ENCODE peak calls at places on chromosome 22, in nine cellular contexts. E, G, L, V, O, Z, I, F and T are unnamed samples.

GRCh38 chr22:36386900-36387663 is 685 bp downstream of the MYH9 start:
- DNase-seq in E (no peak), G (peak; percentile 25), L (no peak), V (no peak), O (no peak), Z (peak; percentile 30), I (peak; percentile 93), F (peak; percentile 53), T (no peak)

GRCh38 chr22:44037519-44038370 is 13.6 kb downstream of the PARVB start:
- DNase-seq in E (no peak), G (peak; percentile 28), L (peak; percentile 92), V (peak; percentile 94), O (peak; percentile 86), Z (peak; percentile 85), I (no peak), F (no peak), T (peak; percentile 87)

GRCh38 chr22:43711681-43712080 is 100.4 kb downstream of the EFCAB6 start:
- DNase-seq in E (no peak), G (no peak), L (no peak), V (no peak), O (no peak), Z (no peak), I (no peak), F (no peak), T (no peak)

GRCh38 chr22:50739894-50740293 is 1.9 kb downstream of the ACR start:
- DNase-seq in E (no peak), G (no peak), L (no peak), V (no peak), O (no peak), Z (no peak), I (peak; percentile 38), F (peak; percentile 26), T (no peak)

GRCh38 chr22:29156507-29156906 is 49.2 kb upstream of the EMID1 start:
- DNase-seq in E (no peak), G (peak; percentile 44), L (no peak), V (no peak), O (no peak), Z (no peak), I (no peak), F (peak; percentile 86), T (peak; percentile 6)

GRCh38 chr22:17228725-17229126 is 9.5 kb upstream of the ADA2 start:
- DNase-seq in E (no peak), G (no peak), L (no peak), V (no peak), O (no peak), Z (no peak), I (peak; percentile 4), F (no peak), T (no peak)

GRCh38 chr22:48919851-48920589 is 907.7 kb downstream of the BRD1 start:
- DNase-seq in E (no peak), G (no peak), L (no peak), V (no peak), O (no peak), Z (no peak), I (no peak), F (no peak), T (no peak)

GRCh38 chr22:36770946-36771340 is 5.0 kb downstream of the IFT27 start:
- DNase-seq in E (no peak), G (no peak), L (no peak), V (no peak), O (no peak), Z (no peak), I (no peak), F (no peak), T (no peak)

GRCh38 chr22:26945565-26945964 is 288.2 kb downstream of the MIAT start:
- DNase-seq in E (no peak), G (no peak), L (no peak), V (no peak), O (no peak), Z (no peak), I (no peak), F (no peak), T (no peak)

GRCh38 chr22:50730013-50730891 is 7.8 kb upstream of the ACR start:
- DNase-seq in E (no peak), G (peak; percentile 8), L (no peak), V (no peak), O (no peak), Z (no peak), I (peak; percentile 66), F (no peak), T (no peak)

GRCh38 chr22:27718186-27719032 is 83.1 kb downstream of the MN1 start:
- DNase-seq in E (no peak), G (no peak), L (peak; percentile 99), V (peak; percentile 86), O (peak; percentile 69), Z (peak; percentile 78), I (peak; percentile 86), F (peak; percentile 70), T (peak; percentile 97)

GRCh38 chr22:22929381-22930221 is 42.0 kb downstream of the IGLL5 start:
- DNase-seq in E (no peak), G (no peak), L (no peak), V (no peak), O (no peak), Z (no peak), I (peak; percentile 48), F (no peak), T (no peak)

GRCh38 chr22:22930222-22930497 is 42.5 kb downstream of the IGLL5 start:
- DNase-seq in E (no peak), G (no peak), L (no peak), V (no peak), O (no peak), Z (no peak), I (no peak), F (no peak), T (no peak)

GRCh38 chr22:22932512-22932941 is 44.9 kb downstream of the IGLL5 start:
- DNase-seq in E (no peak), G (no peak), L (no peak), V (no peak), O (no peak), Z (no peak), I (peak; percentile 54), F (no peak), T (no peak)

GRCh38 chr22:22931557-22932270 is 44.1 kb downstream of the IGLL5 start:
- DNase-seq in E (no peak), G (no peak), L (no peak), V (no peak), O (no peak), Z (no peak), I (peak; percentile 53), F (no peak), T (no peak)

DNA sequence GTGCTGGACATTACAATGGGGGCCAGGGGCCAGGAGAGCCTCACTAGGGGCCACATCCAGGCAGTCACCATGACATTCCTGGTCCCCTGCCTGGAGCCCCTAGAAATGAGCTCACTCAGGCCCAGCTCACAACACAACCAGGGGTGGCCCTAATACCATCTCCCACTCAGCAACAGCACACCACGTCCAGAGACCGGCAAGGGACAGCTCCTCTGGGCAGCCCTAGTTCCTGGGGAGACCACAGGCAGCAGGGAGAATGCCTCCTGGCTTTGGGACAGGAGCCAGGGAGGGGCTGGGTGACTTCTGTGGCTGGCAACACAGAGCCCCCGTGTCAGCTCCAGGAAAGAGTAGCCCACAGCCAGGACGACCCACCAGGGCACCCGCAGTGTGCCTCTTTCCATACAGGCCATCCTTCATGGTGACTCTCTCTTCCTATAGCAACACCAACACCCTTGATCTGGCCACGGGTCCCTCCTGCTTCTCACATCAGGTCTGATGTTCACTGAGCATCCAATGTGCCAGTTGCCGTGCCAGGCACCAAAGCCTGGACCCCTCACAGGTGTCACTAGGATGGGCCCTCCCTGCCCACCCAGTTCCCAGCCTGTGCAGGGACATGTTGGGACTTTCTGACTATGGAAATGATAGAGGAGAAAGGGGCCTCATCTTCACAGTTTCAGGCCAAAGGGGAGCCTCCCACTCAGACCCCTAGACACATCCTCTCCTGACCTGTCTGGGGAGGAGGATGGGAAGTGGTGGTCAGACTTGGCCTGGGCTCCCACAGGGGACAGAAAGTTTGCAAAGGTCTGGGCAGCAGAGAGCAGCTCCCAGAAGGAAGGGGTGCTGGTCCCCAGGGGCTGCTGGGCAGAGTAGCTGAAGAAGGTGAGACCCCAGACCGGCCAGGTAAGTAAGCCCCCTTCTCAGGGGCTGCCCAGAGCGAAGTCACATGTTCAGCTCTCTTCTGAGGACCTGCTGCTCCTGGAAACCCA is 43.2 kb downstream of the IGLL5 start:
- DNase-seq in E (no peak), G (no peak), L (no peak), V (no peak), O (no peak), Z (no peak), I (peak; percentile 52), F (no peak), T (no peak)
- H3K4me3 ChIP-seq in E (no peak overlapping the region), G (no peak overlapping the region), L (no peak overlapping the region), V (no peak overlapping the region), O (no peak overlapping the region), Z (no peak overlapping the region), I (no peak overlapping the region), F (no peak overlapping the region), T (no peak overlapping the region)

GRCh38 chr22:39291501-39291900 is 27.9 kb downstream of the RPL3 start:
- DNase-seq in E (no peak), G (no peak), L (no peak), V (no peak), O (no peak), Z (no peak), I (no peak), F (no peak), T (no peak)
- TF ChIP-seq CTCF in E (no peak), G (peak; percentile 29), L (no peak), V (no peak), O (peak; percentile 14), Z (no peak), I (no peak), F (peak; percentile 37), T (no peak)

GRCh38 chr22:38088723-38089473 is 4.9 kb upstream of the SLC16A8 start:
- DNase-seq in E (no peak), G (no peak), L (peak; percentile 34), V (no peak), O (no peak), Z (no peak), I (peak; percentile 57), F (no peak), T (no peak)
- H3K4me3 ChIP-seq in E (peak overlapping the region; percentile 22), G (no peak overlapping the region), L (peak overlapping the region; percentile 51), V (no peak overlapping the region), O (peak overlapping the region; percentile 13), Z (no peak overlapping the region), I (no peak overlapping the region), F (no peak overlapping the region), T (no peak overlapping the region)

DNA sequence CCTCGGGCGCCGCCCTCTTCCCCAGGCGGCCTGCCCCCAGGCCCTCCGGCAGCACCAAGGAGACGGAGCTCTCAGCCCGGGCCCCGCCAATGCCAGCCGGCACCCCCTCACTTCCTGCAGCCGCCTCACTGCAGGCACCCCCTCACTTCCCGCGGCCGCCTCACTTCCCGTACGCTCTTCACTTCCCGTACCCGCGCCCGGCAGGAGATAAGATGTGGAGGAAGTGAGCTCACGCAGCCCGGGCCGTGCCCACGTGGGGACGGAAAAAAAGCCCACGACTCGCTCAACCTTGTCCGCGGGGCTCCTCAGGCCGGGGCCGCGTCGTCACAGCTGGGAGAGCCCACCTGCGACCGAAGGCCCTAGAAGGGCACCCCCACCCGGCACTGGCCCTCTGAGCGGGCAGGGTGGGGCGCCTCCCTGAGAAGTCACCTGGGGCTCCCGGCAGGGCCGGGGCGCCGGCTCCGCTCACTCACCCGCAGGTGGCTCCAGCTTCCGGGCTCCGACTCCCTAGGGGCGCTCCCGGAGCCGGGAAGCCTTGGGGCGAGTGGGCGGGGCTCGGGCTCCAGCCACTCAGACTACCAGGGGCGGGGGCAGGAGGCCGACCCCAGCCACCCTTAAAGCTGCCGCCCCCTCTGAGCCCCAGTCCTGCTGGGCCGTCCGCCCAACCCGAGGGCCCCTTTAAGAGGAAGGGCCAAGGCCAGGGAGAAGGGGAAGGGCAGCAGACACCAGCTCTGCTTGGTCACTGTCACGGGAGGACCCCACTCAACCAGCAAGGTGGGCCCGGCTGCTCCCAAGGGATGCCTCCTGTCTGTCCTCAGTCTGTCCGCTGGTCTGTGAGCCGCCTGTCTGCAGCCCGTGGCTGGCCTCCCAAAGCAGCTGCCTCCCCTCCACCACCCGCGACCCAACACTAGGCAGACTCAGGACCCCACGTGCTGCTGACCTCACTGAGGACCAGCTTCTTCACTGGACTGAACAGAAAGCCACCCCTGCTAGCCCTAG is 31.4 kb downstream of the PISD start:
- DNase-seq in E (peak; percentile 75), G (peak; percentile 92), L (peak; percentile 64), V (peak; percentile 72), O (no peak), Z (peak; percentile 89), I (peak; percentile 96), F (peak; percentile 94), T (peak; percentile 85)
- TF ChIP-seq CTCF in E (no peak), G (no peak), L (no peak), V (no peak), O (no peak), Z (no peak), I (no peak), F (peak; percentile 16), T (no peak)